ENCODE peak calls at places on chromosomes 4 and X, in five cellular contexts. X is activated CD4-positive, alpha-beta T cell treated with anti-CD3 and anti-CD28 coated beads, Interleukin-2, amount 10 ng/mL, durations not matched to agents 7 days and 5 days; G is glomerular endothelial cell; R is AG08395; Q is hypothalamus. O is an unnamed sample.

GRCh38 chrX:40148439-40149285 is 50.9 kb upstream of the BCOR start:
- DNase-seq in X (no peak), G (no peak), R (no peak), Q (no peak), O (no peak)

GRCh38 chrX:153625271-153626024 is 21.6 kb upstream of the DUSP9 start:
- DNase-seq in X (no peak), G (no peak), R (no peak), Q (no peak), O (no peak)

GRCh38 chr4:117466388-117466787 is 381.0 kb upstream of the TRAM1L1 start:
- DNase-seq in X (no peak), G (no peak), R (no peak), Q (no peak), O (no peak)

GRCh38 chr4:102527695-102528094 is 26.5 kb downstream of the NFKB1 start:
- DNase-seq in X (peak), G (no peak), R (peak), Q (no peak), O (no peak)

GRCh38 chr4:61583696-61584095 is 383.6 kb downstream of the ADGRL3 start:
- DNase-seq in X (no peak), G (no peak), R (no peak), Q (no peak), O (no peak)

GRCh38 chrX:13499736-13500135 is 69.7 kb upstream of the EGFL6 start:
- DNase-seq in X (no peak), G (no peak), R (no peak), Q (no peak), O (no peak)

GRCh38 chrX:38805294-38806053 is 4.2 kb downstream of the MID1IP1 start:
- DNase-seq in X (peak), G (no peak), R (peak), Q (peak), O (peak)

GRCh38 chr4:172982151-172982590 is 186.4 kb upstream of the GALNT7 start:
- DNase-seq in X (no peak), G (peak), R (peak), Q (no peak), O (no peak)

GRCh38 chrX:68177542-68177941 is 255.8 kb downstream of the OPHN1 start:
- DNase-seq in X (no peak), G (no peak), R (no peak), Q (no peak), O (peak)

GRCh38 chrX:30060718-30061117 is 154.6 kb upstream of the MAGEB2 start:
- DNase-seq in X (no peak), G (no peak), R (no peak), Q (no peak), O (no peak)

O was measured in gastrocnemius medialis.